ENCODE peak calls at places on chromosomes 5 and 9, in seven cellular contexts. X, J, U, D, L, C and M are unnamed samples. For H3K4me1, the result is how much of the 10 kb centered on the place peaks cover.

GRCh38 chr9:127076860-127077657 is 45.4 kb downstream of the ANGPTL2 start:
- DNase-seq in X (no peak), J (no peak), U (no peak), D (no peak), L (no peak), C (no peak), M (no peak)

GRCh38 chr9:113677057-113677456 is 199.1 kb upstream of the ZNF618 start:
- DNase-seq in X (no peak), J (no peak), U (no peak), D (no peak), L (no peak), C (no peak), M (no peak)

GRCh38 chr5:11851402-11851801 is 52.8 kb downstream of the CTNND2 start:
- DNase-seq in X (no peak), J (no peak), U (no peak), D (no peak), L (no peak), C (no peak), M (no peak)

GRCh38 chr9:114316605-114317230 is 6.2 kb upstream of the ORM1 start:
- DNase-seq in X (no peak), J (peak), U (no peak), D (peak), L (no peak), C (no peak), M (no peak)

GRCh38 chr5:94113-94892 is 2.3 kb downstream of the PLEKHG4B start:
- DNase-seq in X (no peak), J (no peak), U (no peak), D (no peak), L (no peak), C (no peak), M (no peak)

GRCh38 chr9:34085581-34086500 is 37.2 kb upstream of the UBAP2 start:
- DNase-seq in X (peak), J (no peak), U (no peak), D (no peak), L (no peak), C (no peak), M (no peak)

GRCh38 chr5:59592101-59592500 is 301.4 kb downstream of the PDE4D start:
- DNase-seq in X (no peak), J (no peak), U (no peak), D (no peak), L (no peak), C (peak), M (no peak)

GRCh38 chr9:71668717-71669116 is 99.6 kb downstream of the CEMIP2 start:
- DNase-seq in X (no peak), J (no peak), U (no peak), D (no peak), L (no peak), C (no peak), M (no peak)

GRCh38 chr5:159427180-159428012 is 97.1 kb upstream of the IL12B start:
- DNase-seq in X (no peak), J (no peak), U (no peak), D (no peak), L (no peak), C (no peak), M (no peak)

GRCh38 chr9:93965830-93966577 is 10.8 kb upstream of the BARX1 start:
- DNase-seq in X (no peak), J (no peak), U (no peak), D (no peak), L (no peak), C (no peak), M (no peak)

GRCh38 chr9:135048758-135049284 is 38.6 kb upstream of the OLFM1 start:
- DNase-seq in X (no peak), J (no peak), U (no peak), D (no peak), L (no peak), C (peak), M (no peak)

GRCh38 chr5:75656311-75657003 is 45.2 kb downstream of the ANKDD1B start:
- DNase-seq in X (peak), J (peak), U (peak), D (no peak), L (no peak), C (no peak), M (no peak)

GRCh38 chr9:131869312-131869711 is 129.4 kb upstream of the RAPGEF1 start:
- DNase-seq in X (no peak), J (no peak), U (no peak), D (no peak), L (no peak), C (no peak), M (no peak)

GRCh38 chr5:59390074-59390659 is 503.4 kb downstream of the PDE4D start:
- DNase-seq in X (no peak), J (peak), U (peak), D (no peak), L (peak), C (peak), M (no peak)

GRCh38 chr9:77166193-77166592 is 11.1 kb upstream of the VPS13A start:
- DNase-seq in X (no peak), J (no peak), U (no peak), D (no peak), L (no peak), C (no peak), M (no peak)

GRCh38 chr5:10490927-10491672 is 49.4 kb downstream of the ROPN1L start:
- DNase-seq in X (no peak), J (no peak), U (no peak), D (no peak), L (no peak), C (no peak), M (no peak)

GRCh38 chr5:1011226-1011631 is 2.6 kb downstream of the NKD2 start:
- DNase-seq in X (peak), J (peak), U (no peak), D (peak), L (peak), C (peak), M (no peak)

GRCh38 chr5:151085517-151086031 is 4.7 kb upstream of the TNIP1 start:
- DNase-seq in X (peak), J (peak), U (peak), D (no peak), L (no peak), C (peak), M (no peak)

GRCh38 chr9:134631881-134632280 is 9.7 kb upstream of the COL5A1 start:
- DNase-seq in X (no peak), J (no peak), U (no peak), D (no peak), L (no peak), C (no peak), M (no peak)

GRCh38 chr5:138975098-138975847 is 100.1 kb upstream of the LRRTM2 start:
- DNase-seq in X (peak), J (no peak), U (peak), D (no peak), L (peak), C (peak), M (no peak)

GRCh38 chr9:134396258-134396742 is 70.0 kb downstream of the RXRA start:
- DNase-seq in X (no peak), J (no peak), U (no peak), D (no peak), L (no peak), C (no peak), M (peak)

GRCh38 chr5:94900006-94900505 is 281.6 kb downstream of the SLF1 start:
- DNase-seq in X (no peak), J (no peak), U (no peak), D (no peak), L (no peak), C (no peak), M (no peak)

GRCh38 chr5:152853361-152853760 is 448.3 kb upstream of the NMUR2 start:
- DNase-seq in X (no peak), J (no peak), U (no peak), D (no peak), L (no peak), C (no peak), M (no peak)

GRCh38 chr9:68690088-68690487 is 15.0 kb upstream of the PIP5K1B start:
- DNase-seq in X (peak), J (peak), U (no peak), D (no peak), L (no peak), C (peak), M (no peak)

GRCh38 chr5:29702875-29703274 is 1490.6 kb upstream of the CDH6 start:
- DNase-seq in X (no peak), J (no peak), U (no peak), D (no peak), L (no peak), C (no peak), M (no peak)

GRCh38 chr5:117188207-117188606 is 613.6 kb upstream of the SEMA6A start:
- DNase-seq in X (no peak), J (no peak), U (no peak), D (no peak), L (no peak), C (no peak), M (no peak)

GRCh38 chr9:137521405-137521985 is 28.7 kb downstream of the PNPLA7 start:
- DNase-seq in X (no peak), J (peak), U (no peak), D (no peak), L (no peak), C (no peak), M (no peak)

GRCh38 chr9:115057559-115057958 is 60.4 kb downstream of the TNC start:
- DNase-seq in X (no peak), J (no peak), U (no peak), D (no peak), L (no peak), C (no peak), M (no peak)

GRCh38 chr5:38497946-38498345 is 58.5 kb downstream of the LIFR start:
- DNase-seq in X (no peak), J (no peak), U (no peak), D (no peak), L (no peak), C (no peak), M (no peak)

GRCh38 chr9:87179556-87180340 is 232.4 kb upstream of the GAS1 start:
- DNase-seq in X (no peak), J (no peak), U (no peak), D (no peak), L (no peak), C (no peak), M (no peak)

GRCh38 chr9:136852664-136853595 is 784 bp downstream of the MAMDC4 start:
- DNase-seq in X (peak), J (peak), U (no peak), D (peak), L (no peak), C (no peak), M (no peak)

GRCh38 chr5:66742896-66743247 is 146.7 kb downstream of the MAST4 start:
- DNase-seq in X (no peak), J (no peak), U (no peak), D (no peak), L (no peak), C (no peak), M (no peak)

GRCh38 chr5:174343826-174344225 is 298.3 kb downstream of the NSG2 start:
- DNase-seq in X (no peak), J (no peak), U (no peak), D (no peak), L (no peak), C (no peak), M (no peak)

GRCh38 chr5:8333445-8333844 is 464.5 kb downstream of the MTRR start:
- DNase-seq in X (no peak), J (no peak), U (no peak), D (no peak), L (no peak), C (no peak), M (no peak)

GRCh38 chr5:93035194-93035593 is 545.8 kb downstream of the NR2F1-AS1 start:
- DNase-seq in X (no peak), J (no peak), U (no peak), D (no peak), L (no peak), C (peak), M (no peak)

GRCh38 chr5:137900925-137901817 is 11.9 kb downstream of the PKD2L2 start:
- DNase-seq in X (no peak), J (no peak), U (no peak), D (no peak), L (no peak), C (no peak), M (no peak)

GRCh38 chr9:126955806-126956205 is 41.2 kb downstream of the RALGPS1 start:
- DNase-seq in X (no peak), J (no peak), U (no peak), D (peak), L (no peak), C (no peak), M (no peak)

GRCh38 chr5:76715734-76716455 is at the start of gene F2R:
- DNase-seq in X (peak), J (peak), U (peak), D (peak), L (peak), C (peak), M (peak)

GRCh38 chr9:135040892-135041291 is 46.6 kb upstream of the OLFM1 start:
- DNase-seq in X (no peak), J (no peak), U (no peak), D (no peak), L (no peak), C (no peak), M (no peak)

GRCh38 chr5:88833371-88834107 is 49.4 kb downstream of the MEF2C start:
- DNase-seq in X (peak), J (no peak), U (no peak), D (no peak), L (no peak), C (peak), M (peak)
- TF ChIP-seq CTCF in X (no peak), J (no peak), U (no peak), D (no peak), L (no peak), C (peak), M (no peak)

GRCh38 chr9:78306222-78307076 is 9.5 kb downstream of the PSAT1 start:
- DNase-seq in X (no peak), J (peak), U (no peak), D (no peak), L (no peak), C (no peak), M (no peak)
- H3K4me1 ChIP-seq in X (under half), J (half or more), U (under half), D (under half), L (under half), C (under half), M (under half)

DNA sequence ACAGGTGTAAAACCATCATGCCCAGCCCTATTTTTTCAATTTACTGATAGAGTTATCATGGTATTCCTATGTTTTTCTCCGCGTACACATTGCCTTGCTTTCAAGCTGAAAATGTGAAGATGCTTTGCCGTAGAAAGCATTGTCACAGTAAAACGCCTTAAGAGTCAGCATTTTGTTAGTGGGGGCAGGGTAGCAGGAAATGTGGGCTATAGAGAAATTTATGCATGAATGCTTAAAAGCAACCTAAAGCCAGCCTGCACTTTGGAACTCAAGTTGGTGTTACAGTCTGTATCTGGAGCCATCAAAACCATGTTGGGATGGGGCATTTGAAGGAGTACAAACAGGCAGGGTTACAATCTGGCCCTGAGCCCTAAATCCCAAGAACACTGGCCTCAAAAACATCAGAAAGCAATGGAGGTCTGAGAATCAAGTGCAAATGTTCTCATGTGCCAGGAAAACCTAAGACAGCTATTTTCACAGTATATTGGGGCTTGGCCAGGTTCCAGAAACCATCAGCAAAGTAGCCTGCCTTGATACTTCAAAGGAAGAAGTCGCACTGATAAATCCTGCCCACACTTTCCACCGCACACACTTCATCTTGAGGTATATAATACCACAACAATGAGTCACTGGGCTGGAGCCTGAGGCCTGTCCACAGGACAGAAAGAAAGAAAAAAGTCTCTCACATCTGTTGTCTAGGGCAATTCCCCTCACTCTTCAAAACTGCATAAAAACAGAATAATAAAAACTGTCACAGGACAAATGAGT is 313.8 kb downstream of the ENC1 start:
- DNase-seq in X (no peak), J (peak), U (peak), D (no peak), L (peak), C (peak), M (peak)
- H3K27ac ChIP-seq in X (no peak), J (no peak), U (no peak), D (no peak), L (no peak), C (no peak), M (no peak)

DNA sequence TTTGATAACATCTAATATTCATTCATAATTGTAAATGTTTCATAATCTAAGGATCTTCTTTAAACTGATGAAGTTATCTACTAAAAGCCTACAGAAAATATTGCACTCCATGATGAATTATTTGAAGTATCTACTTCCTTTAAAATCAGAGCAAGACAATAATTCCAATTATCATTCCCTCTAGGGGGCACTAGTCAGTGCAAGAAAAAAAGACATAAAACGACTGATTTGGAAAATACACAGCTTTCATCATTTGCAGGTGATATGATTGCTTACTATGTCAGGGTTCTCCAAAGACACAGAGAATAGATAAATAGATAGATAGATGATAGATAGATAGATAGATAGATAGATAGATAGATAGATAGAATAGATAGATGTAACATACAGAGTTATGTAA is 13.5 kb upstream of the GRM6 start:
- DNase-seq in X (no peak), J (no peak), U (no peak), D (no peak), L (no peak), C (no peak), M (no peak)
- TF ChIP-seq CTCF in X (no peak), J (no peak), U (no peak), D (no peak), L (no peak), C (peak), M (no peak)

GRCh38 chr5:113249216-113249615 is 185.6 kb downstream of the TSSK1B start:
- DNase-seq in X (no peak), J (no peak), U (no peak), D (no peak), L (no peak), C (no peak), M (no peak)
- H3K4me1 ChIP-seq in X (half or more), J (under half), U (half or more), D (under half), L (under half), C (under half), M (under half)

GRCh38 chr5:35902032-35902681 is 36.3 kb downstream of the CAPSL start:
- DNase-seq in X (no peak), J (no peak), U (no peak), D (no peak), L (no peak), C (no peak), M (no peak)

GRCh38 chr5:35898952-35899351 is 39.5 kb downstream of the CAPSL start:
- DNase-seq in X (no peak), J (no peak), U (no peak), D (no peak), L (no peak), C (no peak), M (no peak)

GRCh38 chr5:35903631-35904203 is 34.7 kb downstream of the CAPSL start:
- DNase-seq in X (no peak), J (no peak), U (no peak), D (no peak), L (no peak), C (no peak), M (no peak)

GRCh38 chr5:35900997-35901396 is 37.4 kb downstream of the CAPSL start:
- DNase-seq in X (no peak), J (no peak), U (no peak), D (no peak), L (no peak), C (no peak), M (no peak)

GRCh38 chr5:35899805-35900204 is 38.6 kb downstream of the CAPSL start:
- DNase-seq in X (no peak), J (no peak), U (no peak), D (no peak), L (no peak), C (no peak), M (no peak)
- H3K27ac ChIP-seq in X (no peak), J (no peak), U (no peak), D (no peak), L (no peak), C (no peak), M (no peak)

GRCh38 chr5:171299851-171300250 is 9.2 kb upstream of the TLX3 start:
- DNase-seq in X (no peak), J (no peak), U (no peak), D (no peak), L (no peak), C (no peak), M (no peak)
- TF ChIP-seq CTCF in X (no peak), J (no peak), U (no peak), D (no peak), L (no peak), C (no peak), M (no peak)

GRCh38 chr5:125412051-125412560 is 665.7 kb upstream of the ZNF608 start:
- DNase-seq in X (peak), J (no peak), U (no peak), D (no peak), L (no peak), C (peak), M (no peak)
- H3K4me1 ChIP-seq in X (under half), J (half or more), U (half or more), D (under half), L (under half), C (half or more), M (under half)